ENCODE peak calls at places on chromosomes 7 and 10, in five cellular contexts. One of them, this sample, is unnamed.

GRCh38 chr10:30059209-30060107 is at the start of gene JCAD:
- DNase-seq in OCI-LY7: no peak
- DNase-seq in effector memory CD4-positive, alpha-beta T cell: peak; percentile 21
- DNase-seq in neuronal stem cell: peak; percentile 39
- DNase-seq in cardiac muscle cell: peak; percentile 85
- DNase-seq in this sample: peak; percentile 52

GRCh38 chr7:77269360-77270075 is 69.9 kb upstream of the FGL2 start:
- DNase-seq in cardiac muscle cell: peak; percentile 23
- DNase-seq in OCI-LY7: peak; percentile 51
- DNase-seq in effector memory CD4-positive, alpha-beta T cell: no peak
- DNase-seq in neuronal stem cell: no peak
- DNase-seq in this sample: peak; percentile 88

GRCh38 chr7:38731195-38731594 is 100.0 kb upstream of the AMPH start:
- DNase-seq in cardiac muscle cell: no peak
- DNase-seq in effector memory CD4-positive, alpha-beta T cell: no peak
- DNase-seq in OCI-LY7: no peak
- DNase-seq in neuronal stem cell: no peak
- DNase-seq in this sample: no peak

GRCh38 chr7:116512524-116513188 is 12.2 kb upstream of the CAV1 start:
- DNase-seq in effector memory CD4-positive, alpha-beta T cell: no peak
- DNase-seq in OCI-LY7: no peak
- DNase-seq in neuronal stem cell: no peak
- DNase-seq in cardiac muscle cell: no peak
- DNase-seq in this sample: no peak

GRCh38 chr10:116833986-116834760 is 15.1 kb upstream of the ENO4 start:
- DNase-seq in cardiac muscle cell: peak; percentile 48
- DNase-seq in effector memory CD4-positive, alpha-beta T cell: no peak
- DNase-seq in OCI-LY7: no peak
- DNase-seq in neuronal stem cell: peak; percentile 77
- DNase-seq in this sample: no peak

GRCh38 chr10:133401981-133402725 is 8.2 kb downstream of the MTG1 start:
- DNase-seq in neuronal stem cell: no peak
- DNase-seq in effector memory CD4-positive, alpha-beta T cell: no peak
- DNase-seq in cardiac muscle cell: no peak
- DNase-seq in OCI-LY7: no peak
- DNase-seq in this sample: no peak

GRCh38 chr7:158255156-158255555 is 332.5 kb downstream of the PTPRN2 start:
- DNase-seq in OCI-LY7: no peak
- DNase-seq in neuronal stem cell: no peak
- DNase-seq in effector memory CD4-positive, alpha-beta T cell: no peak
- DNase-seq in cardiac muscle cell: no peak
- DNase-seq in this sample: no peak

GRCh38 chr7:120060283-120060682 is 212.7 kb upstream of the KCND2 start:
- DNase-seq in effector memory CD4-positive, alpha-beta T cell: no peak
- DNase-seq in cardiac muscle cell: no peak
- DNase-seq in OCI-LY7: no peak
- DNase-seq in neuronal stem cell: no peak
- DNase-seq in this sample: no peak

DNA sequence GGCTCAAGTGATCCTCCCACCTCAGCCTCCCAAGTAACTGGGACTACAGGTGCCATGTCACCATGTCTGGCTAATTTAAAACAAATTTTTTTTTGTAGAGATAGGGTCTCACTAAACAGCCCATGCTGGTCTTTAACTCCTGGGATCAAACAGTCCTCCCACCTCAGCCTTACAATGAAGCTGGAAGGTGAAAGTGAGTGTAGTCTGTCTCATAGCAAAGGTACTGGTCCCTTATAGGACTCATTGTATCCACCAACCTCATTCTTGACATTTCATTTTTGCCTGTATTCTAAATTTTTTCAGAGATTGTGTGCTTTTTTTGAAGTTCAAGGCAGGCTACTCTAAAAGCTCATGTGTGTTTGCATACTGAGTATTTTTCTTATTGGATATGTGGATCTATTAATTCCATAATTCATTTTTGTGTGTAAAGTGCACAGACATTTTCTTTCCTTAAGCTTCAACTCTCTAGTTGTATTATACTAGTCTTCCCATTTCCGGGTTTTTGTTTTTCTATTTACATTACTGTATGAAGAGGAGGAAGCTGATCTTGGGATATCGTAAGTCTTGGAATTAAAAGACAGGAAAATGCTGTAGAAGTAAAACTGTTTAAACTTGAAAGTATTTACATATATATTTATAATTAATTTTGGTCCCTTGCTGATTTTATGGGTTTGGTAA is 13.3 kb downstream of the KMT2E start:
- DNase-seq in OCI-LY7: no peak
- DNase-seq in neuronal stem cell: no peak
- DNase-seq in effector memory CD4-positive, alpha-beta T cell: no peak
- DNase-seq in cardiac muscle cell: no peak
- DNase-seq in this sample: no peak
- H3K4me1 ChIP-seq in OCI-LY7: peaks cover 58% of the 10 kb centered on the region
- H3K4me1 ChIP-seq in neuronal stem cell: no peaks in the 10 kb centered on the region
- H3K4me1 ChIP-seq in effector memory CD4-positive, alpha-beta T cell: peaks cover 31% of the 10 kb centered on the region
- H3K4me1 ChIP-seq in cardiac muscle cell: peaks cover 26% of the 10 kb centered on the region
- H3K4me1 ChIP-seq in this sample: peaks cover 21% of the 10 kb centered on the region

DNA sequence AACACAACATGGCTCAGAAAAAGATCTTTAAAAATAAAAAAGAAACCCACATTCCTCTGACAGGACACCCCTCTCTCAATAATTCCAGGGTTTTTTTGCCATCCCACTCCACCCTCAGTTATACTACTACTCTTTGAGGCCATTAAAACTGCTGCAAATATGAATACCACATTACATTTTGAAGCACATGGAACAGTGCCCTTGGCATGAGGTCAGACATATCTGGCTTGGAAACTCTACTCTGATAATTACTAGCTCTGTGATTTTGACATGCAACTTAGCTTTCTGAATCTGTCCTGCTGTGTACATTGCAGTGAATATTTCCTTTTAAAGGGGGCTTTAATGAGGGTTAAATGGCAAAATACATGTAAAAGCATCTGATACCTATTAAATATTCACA is 55.3 kb downstream of the SLC16A12 start:
- DNase-seq in effector memory CD4-positive, alpha-beta T cell: no peak
- DNase-seq in neuronal stem cell: no peak
- DNase-seq in OCI-LY7: no peak
- DNase-seq in cardiac muscle cell: no peak
- DNase-seq in this sample: no peak
- H3K4me1 ChIP-seq in effector memory CD4-positive, alpha-beta T cell: no peaks in the 10 kb centered on the region
- H3K4me1 ChIP-seq in neuronal stem cell: peaks cover 3% of the 10 kb centered on the region
- H3K4me1 ChIP-seq in OCI-LY7: no peaks in the 10 kb centered on the region
- H3K4me1 ChIP-seq in cardiac muscle cell: peaks cover 67% of the 10 kb centered on the region
- H3K4me1 ChIP-seq in this sample: peaks cover 12% of the 10 kb centered on the region

GRCh38 chr10:95516774-95517373 is 44.3 kb downstream of the SORBS1 start:
- DNase-seq in OCI-LY7: no peak
- DNase-seq in cardiac muscle cell: no peak
- DNase-seq in effector memory CD4-positive, alpha-beta T cell: no peak
- DNase-seq in neuronal stem cell: no peak
- DNase-seq in this sample: no peak
- H3K4me1 ChIP-seq in OCI-LY7: no peaks in the 10 kb centered on the region
- H3K4me1 ChIP-seq in cardiac muscle cell: peaks cover 18% of the 10 kb centered on the region
- H3K4me1 ChIP-seq in effector memory CD4-positive, alpha-beta T cell: no peaks in the 10 kb centered on the region
- H3K4me1 ChIP-seq in neuronal stem cell: peaks cover 8% of the 10 kb centered on the region
- H3K4me1 ChIP-seq in this sample: no peaks in the 10 kb centered on the region

GRCh38 chr10:58641708-58642107 is 129.0 kb downstream of the BICC1 start:
- DNase-seq in cardiac muscle cell: no peak
- DNase-seq in effector memory CD4-positive, alpha-beta T cell: no peak
- DNase-seq in neuronal stem cell: no peak
- DNase-seq in OCI-LY7: no peak
- DNase-seq in this sample: no peak

GRCh38 chr10:58642283-58642682 is 129.6 kb downstream of the BICC1 start:
- DNase-seq in neuronal stem cell: no peak
- DNase-seq in OCI-LY7: no peak
- DNase-seq in effector memory CD4-positive, alpha-beta T cell: no peak
- DNase-seq in cardiac muscle cell: no peak
- DNase-seq in this sample: no peak

GRCh38 chr10:58643029-58643428 is 130.4 kb downstream of the BICC1 start:
- DNase-seq in OCI-LY7: no peak
- DNase-seq in effector memory CD4-positive, alpha-beta T cell: no peak
- DNase-seq in cardiac muscle cell: no peak
- DNase-seq in neuronal stem cell: no peak
- DNase-seq in this sample: no peak

GRCh38 chr10:58645762-58646161 is 133.1 kb downstream of the BICC1 start:
- DNase-seq in OCI-LY7: no peak
- DNase-seq in neuronal stem cell: no peak
- DNase-seq in cardiac muscle cell: no peak
- DNase-seq in effector memory CD4-positive, alpha-beta T cell: no peak
- DNase-seq in this sample: no peak

GRCh38 chr10:58644311-58644710 is 131.6 kb downstream of the BICC1 start:
- DNase-seq in cardiac muscle cell: no peak
- DNase-seq in effector memory CD4-positive, alpha-beta T cell: no peak
- DNase-seq in OCI-LY7: no peak
- DNase-seq in neuronal stem cell: no peak
- DNase-seq in this sample: no peak
- H3K4me1 ChIP-seq in cardiac muscle cell: no peaks in the 10 kb centered on the region
- H3K4me1 ChIP-seq in effector memory CD4-positive, alpha-beta T cell: no peaks in the 10 kb centered on the region
- H3K4me1 ChIP-seq in OCI-LY7: no peaks in the 10 kb centered on the region
- H3K4me1 ChIP-seq in neuronal stem cell: peaks cover 2% of the 10 kb centered on the region
- H3K4me1 ChIP-seq in this sample: no peaks in the 10 kb centered on the region

GRCh38 chr7:26186364-26187311 is 13.9 kb downstream of the HNRNPA2B1 start:
- DNase-seq in cardiac muscle cell: no peak
- DNase-seq in OCI-LY7: peak; percentile 25
- DNase-seq in effector memory CD4-positive, alpha-beta T cell: no peak
- DNase-seq in neuronal stem cell: no peak
- DNase-seq in this sample: no peak
- H3K4me1 ChIP-seq in cardiac muscle cell: no peaks in the 10 kb centered on the region
- H3K4me1 ChIP-seq in OCI-LY7: peaks cover 20% of the 10 kb centered on the region
- H3K4me1 ChIP-seq in effector memory CD4-positive, alpha-beta T cell: peaks cover 7% of the 10 kb centered on the region
- H3K4me1 ChIP-seq in neuronal stem cell: no peaks in the 10 kb centered on the region
- H3K4me1 ChIP-seq in this sample: peaks cover 59% of the 10 kb centered on the region

DNA sequence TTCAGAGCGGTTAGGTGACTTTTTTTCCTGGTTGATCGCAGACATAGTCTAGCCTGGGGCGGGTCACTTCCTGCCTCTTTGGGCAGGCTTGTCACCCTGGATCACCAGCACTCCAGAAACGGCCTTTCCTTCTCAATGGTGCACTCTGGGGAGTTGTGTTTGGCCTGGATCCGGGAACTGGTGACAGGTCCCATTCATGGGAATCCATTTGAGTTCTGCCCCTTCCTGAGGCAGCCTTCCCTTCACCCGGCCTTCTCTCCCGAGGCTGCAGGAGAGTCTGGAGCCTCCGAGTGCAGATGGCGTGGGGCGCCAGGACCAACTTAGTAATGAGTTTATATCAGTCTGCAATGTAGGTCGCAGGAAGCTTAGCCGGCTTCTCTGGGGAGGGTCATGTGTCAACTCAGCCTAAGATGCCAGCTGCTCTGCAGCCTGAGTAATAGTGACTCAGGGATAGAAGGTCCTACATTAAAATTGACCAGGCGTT is 54.2 kb downstream of the TACR2 start:
- DNase-seq in effector memory CD4-positive, alpha-beta T cell: no peak
- DNase-seq in neuronal stem cell: no peak
- DNase-seq in OCI-LY7: no peak
- DNase-seq in cardiac muscle cell: no peak
- DNase-seq in this sample: no peak
- H3K4me1 ChIP-seq in effector memory CD4-positive, alpha-beta T cell: peaks cover 44% of the 10 kb centered on the region
- H3K4me1 ChIP-seq in neuronal stem cell: peaks cover 3% of the 10 kb centered on the region
- H3K4me1 ChIP-seq in OCI-LY7: no peaks in the 10 kb centered on the region
- H3K4me1 ChIP-seq in cardiac muscle cell: peaks cover 25% of the 10 kb centered on the region
- H3K4me1 ChIP-seq in this sample: no peaks in the 10 kb centered on the region

DNA sequence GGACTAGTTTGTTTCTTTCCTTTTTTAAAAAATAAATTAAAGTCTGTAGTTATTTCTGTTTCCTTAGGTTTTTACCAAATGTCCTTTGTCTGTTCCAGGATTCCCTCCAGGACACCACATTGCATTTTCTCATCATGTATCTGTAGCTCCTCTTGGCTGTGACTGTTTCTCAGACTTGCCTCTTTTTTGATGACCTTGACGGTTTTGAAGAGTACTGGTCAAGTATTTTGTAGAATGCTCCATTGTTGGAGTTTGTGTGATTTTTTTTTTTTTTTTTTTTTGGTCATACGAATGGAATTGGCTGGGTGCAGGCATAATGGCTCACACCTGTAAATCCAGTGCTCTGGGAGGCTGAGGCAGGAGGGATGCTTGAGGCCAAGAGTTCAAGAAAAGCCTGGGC is 127.1 kb upstream of the BMPER start:
- DNase-seq in OCI-LY7: no peak
- DNase-seq in neuronal stem cell: no peak
- DNase-seq in cardiac muscle cell: no peak
- DNase-seq in effector memory CD4-positive, alpha-beta T cell: no peak
- DNase-seq in this sample: no peak
- H3K4me1 ChIP-seq in OCI-LY7: no peaks in the 10 kb centered on the region
- H3K4me1 ChIP-seq in neuronal stem cell: peaks cover 3% of the 10 kb centered on the region
- H3K4me1 ChIP-seq in cardiac muscle cell: no peaks in the 10 kb centered on the region
- H3K4me1 ChIP-seq in effector memory CD4-positive, alpha-beta T cell: no peaks in the 10 kb centered on the region
- H3K4me1 ChIP-seq in this sample: no peaks in the 10 kb centered on the region

DNA sequence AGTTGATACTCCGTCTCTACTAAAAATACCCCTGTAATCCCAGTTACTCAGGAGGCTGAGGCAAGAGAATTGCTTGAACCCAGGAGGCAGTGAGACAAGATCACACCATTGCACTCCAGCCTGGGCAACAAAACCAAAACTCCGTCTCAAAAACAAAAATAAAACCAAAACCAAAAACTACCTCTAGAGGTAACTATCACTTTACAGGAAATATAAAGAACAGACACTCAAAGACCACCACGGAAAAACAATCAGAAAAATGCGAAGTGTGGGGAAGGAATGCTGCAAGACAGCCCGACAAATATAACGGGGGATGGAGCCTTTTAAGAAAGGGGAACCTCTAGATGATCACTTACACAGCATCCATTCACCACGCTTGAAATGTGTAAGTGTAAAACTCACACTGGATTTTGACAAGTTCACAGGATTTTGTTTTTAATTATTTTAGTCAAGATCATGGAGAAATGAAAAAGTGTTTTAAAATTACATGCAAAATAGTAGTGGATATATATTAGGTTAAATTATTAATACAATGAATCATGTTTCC is 4.2 kb downstream of the HNRNPF start:
- DNase-seq in effector memory CD4-positive, alpha-beta T cell: no peak
- DNase-seq in OCI-LY7: no peak
- DNase-seq in cardiac muscle cell: no peak
- DNase-seq in neuronal stem cell: no peak
- DNase-seq in this sample: peak; percentile 66
- H3K4me1 ChIP-seq in effector memory CD4-positive, alpha-beta T cell: peaks cover 50% of the 10 kb centered on the region
- H3K4me1 ChIP-seq in OCI-LY7: peaks cover 67% of the 10 kb centered on the region
- H3K4me1 ChIP-seq in cardiac muscle cell: peaks cover 13% of the 10 kb centered on the region
- H3K4me1 ChIP-seq in neuronal stem cell: peaks cover 9% of the 10 kb centered on the region
- H3K4me1 ChIP-seq in this sample: peaks cover 41% of the 10 kb centered on the region

GRCh38 chr10:75223507-75223906 is 12.2 kb downstream of the COMTD1 start:
- DNase-seq in OCI-LY7: no peak
- DNase-seq in neuronal stem cell: no peak
- DNase-seq in cardiac muscle cell: no peak
- DNase-seq in effector memory CD4-positive, alpha-beta T cell: no peak
- DNase-seq in this sample: no peak
- H3K4me1 ChIP-seq in OCI-LY7: no peaks in the 10 kb centered on the region
- H3K4me1 ChIP-seq in neuronal stem cell: peaks cover 24% of the 10 kb centered on the region
- H3K4me1 ChIP-seq in cardiac muscle cell: peaks cover 35% of the 10 kb centered on the region
- H3K4me1 ChIP-seq in effector memory CD4-positive, alpha-beta T cell: peaks cover 5% of the 10 kb centered on the region
- H3K4me1 ChIP-seq in this sample: peaks cover 39% of the 10 kb centered on the region

This sample was measured in MM.1S.